ENCODE peak calls at places on chromosomes 2 and 18, in eight cellular contexts. L is left ventricle myocardium inferior, X is cardiac fibroblast, B is choroid plexus epithelial cell, A is left cardiac atrium, Y is IMR-90, M is germinal center, O is Right ventricle myocardium superior. N is an unnamed sample.

GRCh38 chr18:13394794-13395193 is 176.2 kb downstream of the LDLRAD4 start:
- DNase-seq in Y (no peak), B (no peak), O (no peak), X (no peak), A (no peak), M (no peak), L (no peak), N (no peak)

GRCh38 chr18:12409466-12409865 is 1.7 kb downstream of the PRELID3A start:
- DNase-seq in Y (peak), O (no peak), B (peak), X (no peak), L (no peak), A (no peak), M (no peak), N (no peak)

GRCh38 chr2:119647440-119648169 is 31.4 kb upstream of the TMEM177 start:
- DNase-seq in X (peak), B (peak), L (no peak), M (peak), Y (peak), O (no peak), A (no peak), N (no peak)

GRCh38 chr2:6913415-6914157 is 3.6 kb upstream of the RNF144A start:
- DNase-seq in L (no peak), O (no peak), M (no peak), X (no peak), B (no peak), A (no peak), Y (no peak), N (no peak)

GRCh38 chr2:198471291-198471690 is 666.9 kb downstream of the PLCL1 start:
- DNase-seq in M (no peak), Y (no peak), X (no peak), O (no peak), B (no peak), L (no peak), A (no peak), N (no peak)

GRCh38 chr18:31591628-31592027 is at the start of gene TTR:
- DNase-seq in M (no peak), A (no peak), X (no peak), L (no peak), Y (no peak), B (no peak), O (no peak), N (no peak)

GRCh38 chr2:225207026-225207425 is 164.8 kb upstream of the DOCK10 start:
- DNase-seq in O (no peak), Y (no peak), X (no peak), B (no peak), M (no peak), A (no peak), L (no peak), N (no peak)

GRCh38 chr18:32301361-32301760 is 111.5 kb downstream of the MEP1B start:
- DNase-seq in M (no peak), O (no peak), L (no peak), Y (no peak), A (no peak), X (no peak), B (no peak), N (no peak)

GRCh38 chr2:199261936-199262335 is 195.8 kb downstream of the SATB2 start:
- DNase-seq in B (no peak), A (no peak), M (no peak), O (no peak), L (no peak), Y (no peak), X (no peak), N (no peak)

GRCh38 chr2:239991689-239992314 is 33.3 kb downstream of the NDUFA10 start:
- DNase-seq in O (no peak), L (no peak), B (peak), A (no peak), M (peak), X (peak), Y (peak), N (peak)

GRCh38 chr18:66344227-66344626 is 259.7 kb downstream of the CDH19 start:
- DNase-seq in Y (no peak), M (no peak), L (no peak), O (no peak), B (no peak), X (no peak), A (no peak), N (no peak)

GRCh38 chr2:46836295-46837111 is 79.1 kb downstream of the MCFD2 start:
- DNase-seq in A (no peak), L (no peak), M (no peak), B (peak), X (peak), O (no peak), Y (peak), N (no peak)

GRCh38 chr2:42974697-42975357 is 182.4 kb upstream of the HAAO start:
- DNase-seq in O (peak), M (peak), A (peak), L (peak), X (peak), B (peak), Y (peak), N (peak)

GRCh38 chr2:11155326-11156059 is at the start of gene SLC66A3:
- DNase-seq in O (peak), M (no peak), A (peak), Y (peak), X (no peak), L (no peak), B (peak), N (no peak)

GRCh38 chr2:216372761-216373291 is 543 bp upstream of the MARCHF4 start:
- DNase-seq in Y (peak), X (peak), L (no peak), M (no peak), A (no peak), B (peak), O (no peak), N (no peak)

GRCh38 chr2:85111819-85112281 is 21.3 kb upstream of the TCF7L1 start:
- DNase-seq in A (no peak), L (no peak), Y (peak), X (peak), B (no peak), M (no peak), O (no peak), N (no peak)

N was measured in endothelial cell.